ENCODE peak calls at places on chromosomes 11 and 22, in nine cellular contexts. O is neural progenitor cell; W is aorta; D is psoas muscle; V is CD4-positive, alpha-beta memory T cell; P is cardiac fibroblast; N is AG09309; F is brain microvascular endothelial cell; G is fibroblast of the aortic adventitia. R is an unnamed sample.
A peak's percentile ranks its signal among the peaks of the same experiment; 100 is the strongest.

GRCh38 chr11:23138761-23139160 is 278.5 kb upstream of the CCDC179 start:
- DNase-seq in O (no peak), W (no peak), D (no peak), V (no peak), P (no peak), N (no peak), F (no peak), G (no peak), R (no peak)

GRCh38 chr11:110425751-110426545 is 3.8 kb upstream of the FDX1 start:
- DNase-seq in O (no peak), W (no peak), D (no peak), V (no peak), P (peak; percentile 48), N (peak; percentile 83), F (peak; percentile 94), G (peak; percentile 69), R (no peak)

GRCh38 chr11:124934862-124935547 is 842 bp downstream of the HEPACAM start:
- DNase-seq in O (no peak), W (no peak), D (no peak), V (no peak), P (peak; percentile 63), N (peak; percentile 74), F (peak; percentile 76), G (peak; percentile 68), R (no peak)

GRCh38 chr11:27700351-27701261 is at the start of gene BDNF:
- DNase-seq in O (peak; percentile 72), W (no peak), D (peak; percentile 14), V (no peak), P (peak; percentile 44), N (no peak), F (no peak), G (peak; percentile 55), R (peak; percentile 79)

GRCh38 chr11:45674481-45675190 is 9.2 kb upstream of the CHST1 start:
- DNase-seq in O (no peak), W (peak; percentile 31), D (no peak), V (no peak), P (no peak), N (no peak), F (no peak), G (no peak), R (no peak)

GRCh38 chr22:39956932-39957664 is 3.1 kb upstream of the TMA7B start:
- DNase-seq in O (no peak), W (no peak), D (no peak), V (no peak), P (no peak), N (no peak), F (no peak), G (no peak), R (no peak)

GRCh38 chr22:39123811-39124668 is 27.0 kb downstream of the APOBEC3H start:
- DNase-seq in O (peak; percentile 74), W (no peak), D (no peak), V (no peak), P (no peak), N (no peak), F (no peak), G (no peak), R (peak; percentile 71)

GRCh38 chr11:131246589-131247164 is 123.7 kb upstream of the NTM start:
- DNase-seq in O (peak; percentile 81), W (no peak), D (peak; percentile 24), V (no peak), P (no peak), N (no peak), F (no peak), G (no peak), R (peak; percentile 91)

GRCh38 chr11:91871791-91872190 is 352.8 kb upstream of the FAT3 start:
- DNase-seq in O (no peak), W (no peak), D (no peak), V (no peak), P (no peak), N (no peak), F (no peak), G (no peak), R (no peak)

GRCh38 chr22:37176464-37177061 is 11.5 kb downstream of the C1QTNF6 start:
- DNase-seq in O (no peak), W (peak; percentile 88), D (peak; percentile 69), V (no peak), P (peak; percentile 89), N (peak; percentile 71), F (peak; percentile 47), G (peak; percentile 86), R (peak; percentile 50)

GRCh38 chr22:33873186-33873585 is 47.1 kb downstream of the LARGE1 start:
- DNase-seq in O (no peak), W (no peak), D (peak; percentile 41), V (no peak), P (no peak), N (no peak), F (no peak), G (peak; percentile 46), R (no peak)

GRCh38 chr11:129373489-129373953 is 2.1 kb upstream of the BARX2 start:
- DNase-seq in O (peak; percentile 48), W (no peak), D (no peak), V (no peak), P (no peak), N (no peak), F (no peak), G (no peak), R (no peak)

GRCh38 chr11:102926946-102927623 is 28.4 kb downstream of the MMP13 start:
- DNase-seq in O (no peak), W (no peak), D (no peak), V (no peak), P (no peak), N (no peak), F (no peak), G (no peak), R (no peak)

GRCh38 chr11:35487532-35488078 is 37.8 kb downstream of the PAMR1 start:
- DNase-seq in O (peak; percentile 83), W (no peak), D (no peak), V (no peak), P (peak; percentile 80), N (no peak), F (peak; percentile 60), G (peak; percentile 82), R (peak; percentile 92)

GRCh38 chr11:112225753-112226061 is 521 bp upstream of the PTS start:
- DNase-seq in O (no peak), W (peak; percentile 77), D (peak; percentile 82), V (no peak), P (no peak), N (no peak), F (peak; percentile 77), G (no peak), R (no peak)

GRCh38 chr11:80702264-80702663 is 1261.4 kb upstream of the TENM4 start:
- DNase-seq in O (no peak), W (no peak), D (no peak), V (no peak), P (no peak), N (no peak), F (peak; percentile 4), G (peak; percentile 2), R (no peak)

GRCh38 chr11:36129955-36130354 is 159.3 kb downstream of the COMMD9 start:
- DNase-seq in O (no peak), W (no peak), D (no peak), V (no peak), P (no peak), N (no peak), F (no peak), G (no peak), R (no peak)

DNA sequence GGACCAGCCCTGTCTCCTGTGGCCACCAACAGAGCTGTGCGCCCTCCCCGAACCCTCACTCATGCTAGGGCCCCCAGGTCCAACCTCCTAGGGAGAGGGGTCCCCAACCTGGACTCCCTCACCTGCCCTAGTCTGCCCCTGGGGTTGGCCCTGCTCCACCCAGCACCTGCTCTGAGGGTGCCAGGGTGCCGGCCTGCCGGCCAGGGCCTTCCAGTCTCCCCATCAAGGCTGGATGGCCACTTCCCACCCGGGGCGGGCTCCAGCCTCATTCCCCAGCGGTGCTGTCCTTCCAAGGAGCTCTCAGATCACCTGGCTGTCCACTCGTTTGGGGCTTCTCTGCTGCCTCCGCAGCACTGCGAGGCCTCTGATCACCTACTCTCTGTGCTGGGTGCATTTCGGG is 39.1 kb downstream of the CDKN1C start:
- DNase-seq in O (no peak), W (no peak), D (no peak), V (no peak), P (no peak), N (no peak), F (no peak), G (no peak), R (no peak)
- H3K4me3 ChIP-seq in O (no peak overlapping the region), W (no peak overlapping the region), D (no peak overlapping the region), V (no peak overlapping the region), P (no peak overlapping the region), N (no peak overlapping the region), F (no peak overlapping the region), G (no peak overlapping the region), R (no peak overlapping the region)

DNA sequence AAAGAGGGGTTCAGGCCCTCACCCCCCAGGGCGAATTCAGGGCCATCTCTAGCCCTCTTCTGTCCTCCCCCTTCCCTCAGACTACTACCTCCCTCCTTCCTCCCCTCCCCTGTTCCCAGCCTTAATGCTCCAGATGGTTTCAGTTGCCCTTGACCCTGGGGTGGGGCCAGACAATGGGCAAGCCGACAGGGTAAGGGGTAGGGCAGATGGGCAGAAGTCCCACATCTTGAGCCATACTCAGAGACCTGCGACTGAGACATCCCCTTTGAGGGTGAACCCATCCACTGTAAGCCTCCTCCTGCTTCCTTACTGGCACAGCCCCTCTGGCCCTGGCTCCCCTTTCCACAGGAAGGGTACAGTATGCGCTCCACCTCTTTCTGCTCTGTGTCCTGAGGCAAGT is 1.9 kb downstream of the RHBDD3 start:
- DNase-seq in O (no peak), W (no peak), D (no peak), V (no peak), P (peak; percentile 33), N (no peak), F (no peak), G (peak; percentile 22), R (no peak)
- H3K4me3 ChIP-seq in O (no peak overlapping the region), W (no peak overlapping the region), D (peak overlapping the region; percentile 94), V (no peak overlapping the region), P (no peak overlapping the region), N (no peak overlapping the region), F (no peak overlapping the region), G (peak overlapping the region; percentile 33), R (peak overlapping the region; percentile 99)

GRCh38 chr22:24954114-24954463 is 1.6 kb downstream of the KIAA1671 start:
- DNase-seq in O (peak; percentile 77), W (no peak), D (no peak), V (no peak), P (no peak), N (no peak), F (no peak), G (peak; percentile 19), R (peak; percentile 55)
- H3K4me3 ChIP-seq in O (peak overlapping the region; percentile 80), W (no peak overlapping the region), D (peak overlapping the region; percentile 76), V (no peak overlapping the region), P (no peak overlapping the region), N (no peak overlapping the region), F (no peak overlapping the region), G (peak overlapping the region; percentile 76), R (peak overlapping the region; percentile 82)

DNA sequence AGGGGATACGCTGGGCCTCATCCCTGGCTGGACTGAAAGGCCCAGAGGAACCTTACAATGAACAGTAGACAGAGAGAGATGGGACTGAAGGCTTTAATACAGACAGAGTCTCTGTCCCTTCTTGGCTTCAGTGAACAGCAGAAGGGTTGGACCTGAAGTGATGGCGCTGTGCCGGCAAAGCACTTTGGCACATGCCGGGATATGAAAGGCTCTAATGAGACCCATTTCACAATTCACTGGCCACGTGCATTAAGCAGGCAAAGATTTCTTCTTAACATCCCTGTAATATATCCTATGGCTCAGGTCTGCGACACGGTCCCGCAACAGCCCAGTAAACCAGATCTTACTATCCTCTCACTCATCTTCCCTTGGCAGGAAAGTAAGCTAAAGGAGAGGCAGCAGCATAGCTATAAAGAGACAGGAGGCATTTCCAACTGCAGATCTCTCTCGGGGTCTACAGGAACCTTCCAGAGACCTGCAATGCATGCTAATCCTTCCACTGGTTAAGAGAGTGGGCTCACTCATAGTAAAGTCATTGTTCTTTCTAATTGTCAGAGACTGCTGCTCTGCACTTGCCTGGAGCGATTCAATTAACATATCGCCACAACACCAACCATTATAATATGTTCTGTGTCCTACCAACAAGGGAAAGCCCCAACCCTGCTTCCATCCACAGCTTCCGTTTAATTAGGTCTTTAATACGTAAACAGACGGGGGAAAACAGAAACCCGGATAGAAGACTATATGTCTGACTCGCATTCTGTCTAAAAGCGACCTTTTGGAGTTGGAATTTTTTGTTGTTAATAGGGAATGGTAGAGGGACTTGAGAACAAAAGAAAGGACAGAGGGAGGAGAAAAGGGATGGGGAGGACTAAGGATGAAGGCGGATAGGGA is 1179.0 kb downstream of the LRRC4C start:
- DNase-seq in O (no peak), W (no peak), D (peak; percentile 55), V (no peak), P (no peak), N (no peak), F (no peak), G (no peak), R (no peak)
- H3K4me3 ChIP-seq in O (no peak overlapping the region), W (no peak overlapping the region), D (no peak overlapping the region), V (no peak overlapping the region), P (no peak overlapping the region), N (no peak overlapping the region), F (no peak overlapping the region), G (no peak overlapping the region), R (no peak overlapping the region)